ENCODE peak calls at places on chromosomes 1 and 21, in seven cellular contexts. C, P, S, Q, Z, T and M are unnamed samples.

GRCh38 chr21:26591543-26591942 is 18.5 kb upstream of the CYYR1 start:
- ATAC-seq in S (no peak), C (no peak), Q (no peak), P (no peak), T (no peak), Z (no peak), M (no peak)

GRCh38 chr1:107251839-107252238 is 111.0 kb downstream of the NTNG1 start:
- ATAC-seq in C (no peak), Q (no peak), Z (no peak), P (no peak), S (no peak), T (no peak), M (no peak)

GRCh38 chr21:42465008-42465878 is 30.8 kb downstream of the RSPH1 start:
- ATAC-seq in P (no peak), S (peak; percentile 30), Z (no peak), C (peak; percentile 31), Q (no peak), T (peak; percentile 45), M (no peak)

GRCh38 chr1:13725714-13726175 is 25.8 kb downstream of the PRDM2 start:
- ATAC-seq in C (peak; percentile 44), Z (peak; percentile 90), P (peak; percentile 31), T (peak; percentile 61), Q (peak; percentile 50), S (peak; percentile 38), M (peak; percentile 35)

GRCh38 chr1:200134116-200134515 is 106.6 kb downstream of the NR5A2 start:
- ATAC-seq in P (peak; percentile 100), S (no peak), Z (peak; percentile 43), T (no peak), C (no peak), Q (no peak), M (no peak)

GRCh38 chr1:17031436-17031835 is 19.7 kb upstream of the ATP13A2 start:
- ATAC-seq in S (no peak), Q (no peak), Z (no peak), C (no peak), P (no peak), T (no peak), M (no peak)

GRCh38 chr1:157098519-157098918 is 1.1 kb downstream of the ETV3L start:
- ATAC-seq in C (no peak), T (no peak), S (no peak), Q (no peak), Z (no peak), P (no peak), M (no peak)

GRCh38 chr1:119622694-119623515 is 25.2 kb downstream of the ZNF697 start:
- ATAC-seq in T (peak; percentile 9), Q (no peak), C (no peak), Z (no peak), P (no peak), S (no peak), M (no peak)

GRCh38 chr1:231918239-231919015 is 291.8 kb downstream of the DISC1 start:
- ATAC-seq in Z (peak; percentile 42), P (no peak), Q (peak; percentile 22), S (peak; percentile 45), T (no peak), C (no peak), M (peak; percentile 66)

GRCh38 chr1:47650205-47650604 is 212.4 kb downstream of the FOXD2 start:
- ATAC-seq in S (no peak), Q (no peak), T (peak; percentile 81), Z (peak; percentile 85), P (peak; percentile 99), C (no peak), M (no peak)

GRCh38 chr1:18182518-18183160 is 75.0 kb downstream of the IGSF21 start:
- ATAC-seq in C (no peak), Z (peak; percentile 50), P (peak; percentile 36), Q (no peak), T (peak; percentile 48), S (no peak), M (no peak)

GRCh38 chr1:169102567-169102966 is 3.9 kb upstream of the ATP1B1 start:
- ATAC-seq in P (peak; percentile 32), Q (no peak), Z (no peak), C (no peak), T (peak; percentile 4), S (no peak), M (no peak)

GRCh38 chr1:219812086-219812485 is 116.3 kb downstream of the SLC30A10 start:
- ATAC-seq in Q (no peak), S (no peak), P (no peak), C (no peak), Z (no peak), T (no peak), M (no peak)

GRCh38 chr1:215377736-215378135 is 189.4 kb upstream of the KCTD3 start:
- ATAC-seq in C (no peak), P (no peak), Q (no peak), T (no peak), S (no peak), Z (no peak), M (no peak)

GRCh38 chr1:102919659-102920058 is 188.7 kb downstream of the COL11A1 start:
- ATAC-seq in C (no peak), S (no peak), Q (no peak), Z (no peak), T (no peak), P (peak; percentile 31), M (no peak)